ENCODE peak calls at places on chromosomes 11 and 22, in nine cellular contexts. L, Z, F, V, U, K, P, Y and W are unnamed samples.

GRCh38 chr11:4903484-4903883 is at the start of gene OR51A7:
- DNase-seq in V (no peak), P (no peak), F (no peak), L (no peak), U (no peak), Y (no peak), Z (no peak), K (no peak), W (no peak)

GRCh38 chr11:44899959-44900358 is 50.7 kb downstream of the TP53I11 start:
- DNase-seq in Z (no peak), L (no peak), P (peak; percentile 44), F (peak; percentile 48), V (no peak), Y (peak; percentile 48), U (no peak), K (peak; percentile 16), W (no peak)

GRCh38 chr11:134181707-134182106 is 42.1 kb downstream of the NCAPD3 start:
- DNase-seq in K (no peak), V (no peak), U (no peak), P (no peak), Y (no peak), L (no peak), Z (no peak), F (no peak), W (no peak)

GRCh38 chr11:125192194-125192593 is 27.6 kb downstream of the PKNOX2 start:
- DNase-seq in P (no peak), L (no peak), U (no peak), V (no peak), K (no peak), F (no peak), Y (no peak), Z (no peak), W (no peak)

GRCh38 chr11:32809313-32809712 is 14.9 kb upstream of the CCDC73 start:
- DNase-seq in V (peak; percentile 81), P (peak; percentile 84), U (no peak), K (peak; percentile 40), L (no peak), Z (no peak), Y (peak; percentile 55), F (peak; percentile 60), W (peak; percentile 29)

GRCh38 chr11:60563553-60564235 is 48.5 kb downstream of the MS4A13 start:
- DNase-seq in K (no peak), U (no peak), F (no peak), Z (no peak), Y (no peak), L (no peak), P (no peak), V (no peak), W (no peak)

GRCh38 chr11:116579857-116580727 is 192.7 kb downstream of the BUD13 start:
- DNase-seq in V (peak; percentile 68), Y (no peak), L (no peak), P (no peak), U (no peak), K (no peak), F (no peak), Z (no peak), W (no peak)

GRCh38 chr22:42343551-42344081 is 73.2 kb upstream of the TCF20 start:
- DNase-seq in Y (no peak), P (no peak), U (no peak), V (no peak), K (no peak), Z (no peak), L (no peak), F (no peak), W (no peak)

GRCh38 chr22:21026783-21027692 is 5.3 kb downstream of the SLC7A4 start:
- DNase-seq in P (no peak), L (no peak), V (no peak), K (no peak), Y (no peak), U (no peak), F (no peak), Z (peak; percentile 44), W (no peak)

GRCh38 chr11:125210112-125210511 is 45.6 kb downstream of the PKNOX2 start:
- DNase-seq in U (no peak), F (no peak), K (no peak), V (no peak), P (no peak), L (no peak), Z (no peak), Y (no peak), W (no peak)

GRCh38 chr22:27518583-27519437 is 282.7 kb downstream of the MN1 start:
- DNase-seq in Y (no peak), K (no peak), Z (no peak), U (no peak), V (no peak), F (no peak), P (no peak), L (no peak), W (no peak)

GRCh38 chr22:46245515-46245914 is 4.6 kb downstream of the CDPF1 start:
- DNase-seq in K (no peak), U (no peak), Z (peak; percentile 17), F (no peak), V (no peak), P (no peak), Y (peak; percentile 75), L (no peak), W (peak; percentile 31)

GRCh38 chr22:24938741-24939341 is 7.7 kb downstream of the LHFPL7 start:
- DNase-seq in U (no peak), Z (no peak), K (no peak), L (no peak), Y (no peak), F (no peak), V (no peak), P (peak; percentile 57), W (no peak)

GRCh38 chr11:47106839-47107520 is 69.7 kb downstream of the ARFGAP2 start:
- DNase-seq in P (no peak), U (no peak), F (no peak), Z (peak; percentile 45), L (no peak), Y (no peak), V (no peak), K (no peak), W (peak; percentile 68)

GRCh38 chr22:47192106-47192650 is 429.7 kb downstream of the TBC1D22A start:
- DNase-seq in F (no peak), V (peak; percentile 46), L (no peak), Y (no peak), K (no peak), P (no peak), U (no peak), Z (no peak), W (peak; percentile 11)

GRCh38 chr11:62842171-62842717 is 2.9 kb upstream of the WDR74 start:
- DNase-seq in P (no peak), Z (no peak), K (no peak), U (peak; percentile 30), Y (peak; percentile 35), L (no peak), V (peak; percentile 91), F (no peak), W (no peak)

GRCh38 chr11:87028688-87029087 is 9.0 kb upstream of the TMEM135 start:
- DNase-seq in P (no peak), Z (no peak), V (no peak), L (no peak), Y (no peak), U (no peak), K (no peak), F (no peak), W (no peak)

GRCh38 chr11:64005691-64006090 is 19.5 kb downstream of the OTUB1 start:
- DNase-seq in K (no peak), V (no peak), Z (no peak), L (no peak), P (no peak), F (no peak), U (no peak), Y (no peak), W (no peak)

GRCh38 chr11:28343304-28344233 is 235.4 kb downstream of the METTL15 start:
- DNase-seq in P (peak; percentile 19), U (no peak), Y (no peak), F (peak; percentile 45), K (peak; percentile 42), L (no peak), V (no peak), Z (no peak), W (no peak)

GRCh38 chr11:65279713-65280459 is 18.1 kb downstream of the POLA2 start:
- DNase-seq in V (no peak), K (peak; percentile 61), Z (no peak), P (peak; percentile 77), L (no peak), U (no peak), F (peak; percentile 96), Y (peak; percentile 62), W (no peak)

GRCh38 chr11:35615911-35616900 is 2.1 kb upstream of the FJX1 start:
- DNase-seq in V (no peak), Y (no peak), U (no peak), K (no peak), P (peak; percentile 30), L (no peak), Z (peak; percentile 12), F (no peak), W (peak; percentile 86)

GRCh38 chr22:39489094-39490068 is 12.7 kb upstream of the MIEF1 start:
- DNase-seq in Z (no peak), P (no peak), F (no peak), L (no peak), K (no peak), V (no peak), U (no peak), Y (no peak), W (no peak)

GRCh38 chr11:34493926-34494595 is 19.5 kb downstream of the ELF5 start:
- DNase-seq in U (no peak), P (no peak), Z (no peak), V (no peak), Y (no peak), F (no peak), L (no peak), K (no peak), W (no peak)

GRCh38 chr11:86398106-86398505 is 23.4 kb downstream of the CCDC81 start:
- DNase-seq in P (no peak), V (no peak), Z (no peak), F (no peak), K (no peak), Y (no peak), U (no peak), L (no peak), W (no peak)

GRCh38 chr22:46147471-46148267 is 2.7 kb upstream of the PPARA start:
- DNase-seq in Y (peak; percentile 28), F (no peak), U (no peak), P (no peak), Z (no peak), K (no peak), V (no peak), L (no peak), W (no peak)